ENCODE peak calls at places on chromosomes 6 and 20, in eight cellular contexts. D is brain microvascular endothelial cell; M is gastrocnemius medialis; Q is ACHN; X is MCF 10A; V is HS-5; I is stimulated activated naive CD8-positive, alpha-beta T cell treated with anti-CD3 and anti-CD28 coated beads, Interleukin-15, Interleukin-2, amounts not matched to agents 100 U/mL and 50 U/mL, for 24 hours; U is kidney tubule cell. L is an unnamed sample.

GRCh38 chr20:11626551-11626950 is 291.1 kb upstream of the BTBD3 start:
- DNase-seq in D (no peak), M (no peak), Q (no peak), X (no peak), V (no peak), I (no peak), U (peak), L (no peak)

GRCh38 chr6:21149460-21149859 is 444.1 kb upstream of the SOX4 start:
- DNase-seq in D (no peak), M (no peak), Q (no peak), X (peak), V (peak), I (no peak), U (peak), L (peak)

GRCh38 chr6:72631480-72631879 is 9.6 kb downstream of the KCNQ5 start:
- DNase-seq in D (no peak), M (no peak), Q (no peak), X (no peak), V (no peak), I (no peak), U (no peak), L (no peak)

GRCh38 chr6:17101422-17102257 is at the start of gene STMND1:
- DNase-seq in D (no peak), M (no peak), Q (peak), X (peak), V (no peak), I (no peak), U (peak), L (peak)

GRCh38 chr20:40682104-40683045 is 6.7 kb downstream of the MAFB start:
- DNase-seq in D (no peak), M (no peak), Q (no peak), X (peak), V (no peak), I (no peak), U (no peak), L (no peak)

GRCh38 chr6:127939442-127940066 is 38.7 kb upstream of the THEMIS start:
- DNase-seq in D (peak), M (no peak), Q (no peak), X (no peak), V (no peak), I (no peak), U (peak), L (no peak)

GRCh38 chr20:49515588-49515987 is 33.1 kb upstream of the KCNB1 start:
- DNase-seq in D (no peak), M (no peak), Q (no peak), X (no peak), V (no peak), I (no peak), U (no peak), L (no peak)

GRCh38 chr20:36932476-36933426 is 18.8 kb downstream of the SAMHD1 start:
- DNase-seq in D (no peak), M (no peak), Q (no peak), X (no peak), V (no peak), I (no peak), U (no peak), L (no peak)

GRCh38 chr6:815348-815738 is 122.4 kb upstream of the EXOC2 start:
- DNase-seq in D (no peak), M (no peak), Q (peak), X (no peak), V (no peak), I (no peak), U (peak), L (no peak)

GRCh38 chr6:89385156-89385667 is 26.9 kb downstream of the RRAGD start:
- DNase-seq in D (no peak), M (peak), Q (peak), X (peak), V (peak), I (no peak), U (peak), L (peak)

GRCh38 chr6:26251354-26252081 is 113.5 kb upstream of the BTN3A2 start:
- DNase-seq in D (peak), M (no peak), Q (peak), X (peak), V (no peak), I (peak), U (peak), L (peak)